ENCODE peak calls at places on chromosomes 6 and 20, in seven cellular contexts. One of them, this sample, is unnamed.

GRCh38 chr6:134351615-134352474 is 33.9 kb upstream of the SGK1 start:
- DNase-seq in Right ventricle myocardium superior: no peak
- DNase-seq in suprapubic skin: no peak
- DNase-seq in GM20000: no peak
- DNase-seq in foreskin melanocyte: no peak
- DNase-seq in cardiac septum: no peak
- DNase-seq in Kasumi-1: no peak
- DNase-seq in this sample: no peak

GRCh38 chr20:1897486-1897885 is 2.3 kb downstream of the SIRPA start:
- DNase-seq in Kasumi-1: peak
- DNase-seq in Right ventricle myocardium superior: peak
- DNase-seq in suprapubic skin: peak
- DNase-seq in foreskin melanocyte: peak
- DNase-seq in GM20000: peak
- DNase-seq in cardiac septum: no peak
- DNase-seq in this sample: no peak

GRCh38 chr20:5528719-5529256 is 212.0 kb upstream of the PROKR2 start:
- DNase-seq in foreskin melanocyte: peak
- DNase-seq in suprapubic skin: peak
- DNase-seq in cardiac septum: no peak
- DNase-seq in Right ventricle myocardium superior: peak
- DNase-seq in GM20000: peak
- DNase-seq in Kasumi-1: peak
- DNase-seq in this sample: no peak

GRCh38 chr6:1324926-1325325 is 13.0 kb downstream of the FOXQ1 start:
- DNase-seq in cardiac septum: no peak
- DNase-seq in foreskin melanocyte: no peak
- DNase-seq in suprapubic skin: no peak
- DNase-seq in Right ventricle myocardium superior: no peak
- DNase-seq in GM20000: no peak
- DNase-seq in Kasumi-1: no peak
- DNase-seq in this sample: no peak

GRCh38 chr20:43442310-43442880 is 15.3 kb upstream of the SRSF6 start:
- DNase-seq in suprapubic skin: no peak
- DNase-seq in cardiac septum: no peak
- DNase-seq in GM20000: no peak
- DNase-seq in foreskin melanocyte: no peak
- DNase-seq in Right ventricle myocardium superior: no peak
- DNase-seq in Kasumi-1: peak
- DNase-seq in this sample: peak

GRCh38 chr6:11672261-11672660 is 106.3 kb downstream of the ADTRP start:
- DNase-seq in foreskin melanocyte: no peak
- DNase-seq in suprapubic skin: no peak
- DNase-seq in cardiac septum: no peak
- DNase-seq in Kasumi-1: no peak
- DNase-seq in Right ventricle myocardium superior: no peak
- DNase-seq in GM20000: no peak
- DNase-seq in this sample: no peak

GRCh38 chr6:73774311-73774766 is 78.3 kb downstream of the CD109 start:
- DNase-seq in cardiac septum: peak
- DNase-seq in suprapubic skin: no peak
- DNase-seq in Right ventricle myocardium superior: peak
- DNase-seq in foreskin melanocyte: peak
- DNase-seq in Kasumi-1: peak
- DNase-seq in GM20000: no peak
- DNase-seq in this sample: no peak

GRCh38 chr6:33481192-33481591 is 26.8 kb downstream of the ZBTB9 start:
- DNase-seq in cardiac septum: no peak
- DNase-seq in Kasumi-1: no peak
- DNase-seq in Right ventricle myocardium superior: no peak
- DNase-seq in GM20000: no peak
- DNase-seq in suprapubic skin: no peak
- DNase-seq in foreskin melanocyte: no peak
- DNase-seq in this sample: no peak

GRCh38 chr6:36505744-36506534 is 41.3 kb downstream of the STK38 start:
- DNase-seq in cardiac septum: no peak
- DNase-seq in suprapubic skin: no peak
- DNase-seq in GM20000: no peak
- DNase-seq in foreskin melanocyte: no peak
- DNase-seq in Right ventricle myocardium superior: no peak
- DNase-seq in Kasumi-1: no peak
- DNase-seq in this sample: no peak

GRCh38 chr6:2753116-2753489 is 2.4 kb upstream of the MYLK4 start:
- DNase-seq in Right ventricle myocardium superior: no peak
- DNase-seq in suprapubic skin: no peak
- DNase-seq in cardiac septum: no peak
- DNase-seq in Kasumi-1: no peak
- DNase-seq in GM20000: no peak
- DNase-seq in foreskin melanocyte: no peak
- DNase-seq in this sample: no peak

GRCh38 chr6:56450882-56451739 is 191.6 kb downstream of the DST start:
- DNase-seq in foreskin melanocyte: no peak
- DNase-seq in cardiac septum: peak
- DNase-seq in suprapubic skin: no peak
- DNase-seq in Right ventricle myocardium superior: peak
- DNase-seq in Kasumi-1: no peak
- DNase-seq in GM20000: no peak
- DNase-seq in this sample: no peak

GRCh38 chr20:32965115-32965514 is 39.1 kb downstream of the SUN5 start:
- DNase-seq in Kasumi-1: no peak
- DNase-seq in suprapubic skin: peak
- DNase-seq in Right ventricle myocardium superior: no peak
- DNase-seq in GM20000: no peak
- DNase-seq in foreskin melanocyte: no peak
- DNase-seq in cardiac septum: no peak
- DNase-seq in this sample: no peak

GRCh38 chr6:37490466-37491015 is 9.2 kb downstream of the CCDC167 start:
- DNase-seq in Right ventricle myocardium superior: no peak
- DNase-seq in cardiac septum: no peak
- DNase-seq in GM20000: no peak
- DNase-seq in foreskin melanocyte: no peak
- DNase-seq in suprapubic skin: no peak
- DNase-seq in Kasumi-1: no peak
- DNase-seq in this sample: no peak

GRCh38 chr6:70371454-70372105 is 41.7 kb upstream of the FAM135A start:
- DNase-seq in GM20000: peak
- DNase-seq in suprapubic skin: no peak
- DNase-seq in foreskin melanocyte: peak
- DNase-seq in Kasumi-1: peak
- DNase-seq in Right ventricle myocardium superior: no peak
- DNase-seq in cardiac septum: no peak
- DNase-seq in this sample: no peak

GRCh38 chr6:1131285-1132079 is 180.4 kb upstream of the FOXQ1 start:
- DNase-seq in Right ventricle myocardium superior: no peak
- DNase-seq in suprapubic skin: no peak
- DNase-seq in foreskin melanocyte: peak
- DNase-seq in Kasumi-1: no peak
- DNase-seq in GM20000: no peak
- DNase-seq in cardiac septum: no peak
- DNase-seq in this sample: no peak

GRCh38 chr20:25259788-25260254 is 11.9 kb downstream of the PYGB start:
- DNase-seq in foreskin melanocyte: no peak
- DNase-seq in suprapubic skin: no peak
- DNase-seq in GM20000: no peak
- DNase-seq in cardiac septum: peak
- DNase-seq in Kasumi-1: no peak
- DNase-seq in Right ventricle myocardium superior: no peak
- DNase-seq in this sample: peak

GRCh38 chr6:4128748-4129147 is 6.6 kb downstream of the ECI2 start:
- DNase-seq in cardiac septum: no peak
- DNase-seq in suprapubic skin: no peak
- DNase-seq in foreskin melanocyte: no peak
- DNase-seq in Right ventricle myocardium superior: no peak
- DNase-seq in GM20000: no peak
- DNase-seq in Kasumi-1: no peak
- DNase-seq in this sample: no peak

GRCh38 chr6:119533603-119534279 is 184.2 kb upstream of the MAN1A1 start:
- DNase-seq in Right ventricle myocardium superior: no peak
- DNase-seq in cardiac septum: no peak
- DNase-seq in suprapubic skin: no peak
- DNase-seq in foreskin melanocyte: peak
- DNase-seq in GM20000: peak
- DNase-seq in Kasumi-1: no peak
- DNase-seq in this sample: no peak

This sample was measured in mesenteric fat pad.